ENCODE peak calls at places on chromosomes 4 and X, in seven cellular contexts. R is heart right ventricle, Z is endothelial cell of umbilical vein, Q is AG20443, F is cerebellum, W is fibroblast of the aortic adventitia, G is erythroblast. I is an unnamed sample.

GRCh38 chr4:48067536-48067935 is 51.0 kb downstream of the NIPAL1 start:
- DNase-seq in R (no peak), Z (no peak), Q (no peak), F (no peak), W (no peak), G (no peak), I (no peak)

GRCh38 chrX:46758163-46758955 is 559 bp downstream of the SLC9A7 start:
- DNase-seq in R (peak), Z (peak), Q (no peak), F (no peak), W (no peak), G (peak), I (peak)

GRCh38 chr4:164997941-164998340 is 20.5 kb upstream of the TRIM61 start:
- DNase-seq in R (no peak), Z (no peak), Q (no peak), F (no peak), W (no peak), G (no peak), I (no peak)

GRCh38 chr4:66307641-66308438 is 637.6 kb upstream of the EPHA5 start:
- DNase-seq in R (no peak), Z (no peak), Q (no peak), F (no peak), W (no peak), G (no peak), I (no peak)

GRCh38 chr4:180057198-180057821 is 2185.9 kb upstream of the TENM3 start:
- DNase-seq in R (no peak), Z (no peak), Q (no peak), F (peak), W (no peak), G (no peak), I (no peak)

GRCh38 chrX:69231903-69232302 is 66.7 kb upstream of the PJA1 start:
- DNase-seq in R (no peak), Z (no peak), Q (no peak), F (no peak), W (no peak), G (no peak), I (no peak)

GRCh38 chr4:76689079-76689817 is 208.7 kb downstream of the SOWAHB start:
- DNase-seq in R (peak), Z (peak), Q (peak), F (peak), W (no peak), G (no peak), I (peak)

GRCh38 chr4:93203708-93204107 is 624.8 kb upstream of the ATOH1 start:
- DNase-seq in R (no peak), Z (no peak), Q (no peak), F (no peak), W (no peak), G (no peak), I (no peak)

GRCh38 chr4:154595807-154596206 is 5.3 kb upstream of the FGA start:
- DNase-seq in R (no peak), Z (no peak), Q (no peak), F (no peak), W (no peak), G (no peak), I (no peak)

GRCh38 chr4:147025042-147025441 is 79.4 kb upstream of the TTC29 start:
- DNase-seq in R (no peak), Z (no peak), Q (no peak), F (no peak), W (no peak), G (no peak), I (no peak)

GRCh38 chrX:152149648-152150047 is 11.3 kb upstream of the MAGEA10 start:
- DNase-seq in R (no peak), Z (no peak), Q (no peak), F (no peak), W (no peak), G (no peak), I (no peak)

GRCh38 chrX:108312938-108313337 is 125.3 kb downstream of the COL4A6 start:
- DNase-seq in R (peak), Z (peak), Q (peak), F (peak), W (peak), G (no peak), I (peak)

GRCh38 chrX:45557390-45557789 is 356.7 kb upstream of the DIPK2B start:
- DNase-seq in R (no peak), Z (peak), Q (no peak), F (no peak), W (peak), G (peak), I (peak)

GRCh38 chrX:140712413-140713173 is 3.0 kb downstream of the LINC00632 start:
- DNase-seq in R (peak), Z (no peak), Q (peak), F (peak), W (no peak), G (no peak), I (peak)

GRCh38 chr4:24897639-24898038 is 15.2 kb downstream of the CCDC149 start:
- DNase-seq in R (no peak), Z (no peak), Q (no peak), F (peak), W (no peak), G (no peak), I (no peak)

GRCh38 chr4:184386271-184386781 is 88.0 kb downstream of the IRF2 start:
- DNase-seq in R (no peak), Z (no peak), Q (no peak), F (no peak), W (no peak), G (peak), I (no peak)

GRCh38 chr4:137343221-137343620 is 189.1 kb downstream of the PCDH18 start:
- DNase-seq in R (no peak), Z (no peak), Q (no peak), F (no peak), W (no peak), G (no peak), I (no peak)

GRCh38 chrX:108437789-108438623 is at the start of gene COL4A6:
- DNase-seq in R (peak), Z (peak), Q (peak), F (no peak), W (peak), G (peak), I (no peak)

GRCh38 chrX:45824471-45824870 is 623.8 kb upstream of the DIPK2B start:
- DNase-seq in R (no peak), Z (peak), Q (peak), F (peak), W (peak), G (peak), I (peak)

GRCh38 chrX:69504626-69505612 is 793 bp downstream of the NALF2 start:
- DNase-seq in R (no peak), Z (no peak), Q (no peak), F (no peak), W (no peak), G (no peak), I (no peak)

GRCh38 chr4:44632089-44632488 is 19.3 kb downstream of the YIPF7 start:
- DNase-seq in R (no peak), Z (no peak), Q (no peak), F (no peak), W (no peak), G (no peak), I (no peak)

GRCh38 chrX:45524805-45525204 is 324.1 kb upstream of the DIPK2B start:
- DNase-seq in R (no peak), Z (no peak), Q (no peak), F (no peak), W (no peak), G (no peak), I (no peak)

GRCh38 chr4:78131403-78131802 is 74.3 kb downstream of the FRAS1 start:
- DNase-seq in R (no peak), Z (no peak), Q (peak), F (no peak), W (peak), G (no peak), I (peak)